ENCODE peak calls at places on chromosome 14, in nine cellular contexts. B is kidney glomerular epithelial cell; Z is neuronal stem cell; C is GM03348; A is GM12878; O is central memory CD8-positive, alpha-beta T cell; U is RCC 7860; J is cerebellar cortex; M is heart left ventricle. L is an unnamed sample.

GRCh38 chr14:99521176-99522024 is 40.2 kb downstream of the CCNK start:
- DNase-seq in B (no peak), Z (no peak), C (no peak), A (no peak), O (no peak), U (no peak), J (no peak), M (peak; percentile 37), L (peak; percentile 84)

GRCh38 chr14:72747652-72748051 is 146.2 kb downstream of the DPF3 start:
- DNase-seq in B (no peak), Z (no peak), C (no peak), A (no peak), O (no peak), U (no peak), J (no peak), M (no peak), L (no peak)

GRCh38 chr14:73239463-73240241 is 2.3 kb downstream of the PAPLN start:
- DNase-seq in B (no peak), Z (no peak), C (peak; percentile 70), A (no peak), O (no peak), U (no peak), J (peak; percentile 7), M (no peak), L (no peak)

GRCh38 chr14:79011091-79011919 is 841.1 kb downstream of the NRXN3 start:
- DNase-seq in B (peak; percentile 36), Z (peak; percentile 57), C (peak; percentile 57), A (no peak), O (no peak), U (peak; percentile 51), J (peak; percentile 71), M (no peak), L (no peak)

GRCh38 chr14:72094844-72095582 is 162.8 kb downstream of the RGS6 start:
- DNase-seq in B (no peak), Z (no peak), C (no peak), A (peak; percentile 48), O (no peak), U (no peak), J (no peak), M (no peak), L (no peak)

GRCh38 chr14:74557691-74558090 is 54.3 kb downstream of the LTBP2 start:
- DNase-seq in B (no peak), Z (no peak), C (no peak), A (no peak), O (no peak), U (no peak), J (no peak), M (peak; percentile 19), L (no peak)

GRCh38 chr14:33432407-33433023 is 493.8 kb downstream of the NPAS3 start:
- DNase-seq in B (peak; percentile 37), Z (no peak), C (peak; percentile 31), A (no peak), O (no peak), U (no peak), J (peak; percentile 7), M (no peak), L (no peak)

GRCh38 chr14:50000215-50001145 is 107.6 kb downstream of the ARF6 start:
- DNase-seq in B (no peak), Z (no peak), C (peak; percentile 85), A (no peak), O (peak; percentile 39), U (peak; percentile 84), J (peak; percentile 26), M (peak; percentile 81), L (no peak)

GRCh38 chr14:30283822-30284446 is 275.0 kb upstream of the G2E3 start:
- DNase-seq in B (peak; percentile 37), Z (no peak), C (peak; percentile 61), A (no peak), O (no peak), U (no peak), J (peak; percentile 21), M (no peak), L (no peak)

GRCh38 chr14:88554458-88555286 is at the start of gene PTPN21:
- DNase-seq in B (peak; percentile 74), Z (peak; percentile 70), C (peak; percentile 97), A (no peak), O (no peak), U (peak; percentile 36), J (peak; percentile 41), M (peak; percentile 89), L (peak; percentile 90)

GRCh38 chr14:105475916-105476845 is 1.6 kb downstream of the CRIP2 start:
- DNase-seq in B (peak; percentile 52), Z (no peak), C (peak; percentile 83), A (no peak), O (no peak), U (peak; percentile 14), J (no peak), M (peak; percentile 86), L (no peak)

GRCh38 chr14:93717222-93717967 is 70.9 kb downstream of the PRIMA1 start:
- DNase-seq in B (no peak), Z (no peak), C (no peak), A (no peak), O (no peak), U (no peak), J (no peak), M (peak; percentile 29), L (no peak)

GRCh38 chr14:45238988-45239387 is 14.0 kb downstream of the MIS18BP1 start:
- DNase-seq in B (no peak), Z (no peak), C (no peak), A (no peak), O (no peak), U (no peak), J (no peak), M (no peak), L (no peak)

GRCh38 chr14:68798621-68799020 is 5.8 kb upstream of the ZFP36L1 start:
- DNase-seq in B (no peak), Z (no peak), C (no peak), A (no peak), O (no peak), U (no peak), J (no peak), M (no peak), L (no peak)

GRCh38 chr14:37246427-37246829 is 48.7 kb downstream of the MIPOL1 start:
- DNase-seq in B (peak; percentile 63), Z (peak; percentile 35), C (peak; percentile 47), A (no peak), O (no peak), U (peak; percentile 16), J (peak; percentile 54), M (no peak), L (no peak)

GRCh38 chr14:73180385-73180805 is 44.1 kb downstream of the PSEN1 start:
- DNase-seq in B (peak; percentile 34), Z (no peak), C (peak; percentile 77), A (no peak), O (no peak), U (no peak), J (no peak), M (no peak), L (no peak)

GRCh38 chr14:72714094-72714493 is 179.8 kb downstream of the DPF3 start:
- DNase-seq in B (no peak), Z (no peak), C (no peak), A (peak; percentile 31), O (peak; percentile 18), U (no peak), J (no peak), M (no peak), L (no peak)

GRCh38 chr14:105890474-105891220 is 364.3 kb downstream of the TMEM121 start:
- DNase-seq in B (no peak), Z (no peak), C (no peak), A (no peak), O (no peak), U (no peak), J (no peak), M (peak; percentile 33), L (peak; percentile 77)

GRCh38 chr14:102932484-102933248 is 10.2 kb downstream of the AMN start:
- DNase-seq in B (no peak), Z (no peak), C (no peak), A (no peak), O (no peak), U (no peak), J (no peak), M (no peak), L (no peak)

GRCh38 chr14:69711471-69712216 is 55.3 kb upstream of the SRSF5 start:
- DNase-seq in B (no peak), Z (no peak), C (no peak), A (no peak), O (no peak), U (no peak), J (peak; percentile 90), M (no peak), L (no peak)

GRCh38 chr14:50347521-50347920 is 35.4 kb downstream of the DMAC2L start:
- DNase-seq in B (peak; percentile 18), Z (no peak), C (peak; percentile 61), A (no peak), O (no peak), U (peak; percentile 44), J (no peak), M (no peak), L (no peak)

GRCh38 chr14:76346391-76347160 is 29.4 kb upstream of the ESRRB start:
- DNase-seq in B (no peak), Z (no peak), C (no peak), A (peak; percentile 2), O (no peak), U (no peak), J (no peak), M (no peak), L (no peak)

GRCh38 chr14:101049942-101050341 is 146.4 kb upstream of the RTL1 start:
- DNase-seq in B (no peak), Z (no peak), C (no peak), A (no peak), O (no peak), U (no peak), J (no peak), M (peak; percentile 46), L (no peak)

GRCh38 chr14:103705524-103706284 is 9.5 kb downstream of the XRCC3 start:
- DNase-seq in B (no peak), Z (no peak), C (no peak), A (no peak), O (no peak), U (no peak), J (no peak), M (peak; percentile 54), L (no peak)

GRCh38 chr14:21913759-21914158 is 240.1 kb upstream of the OR4E1 start:
- DNase-seq in B (peak; percentile 25), Z (peak; percentile 82), C (peak; percentile 13), A (peak; percentile 8), O (peak; percentile 42), U (peak; percentile 45), J (peak; percentile 44), M (no peak), L (no peak)

GRCh38 chr14:91252901-91253794 is 8.6 kb upstream of the GPR68 start:
- DNase-seq in B (no peak), Z (no peak), C (peak; percentile 85), A (no peak), O (no peak), U (no peak), J (peak; percentile 28), M (peak; percentile 82), L (no peak)

GRCh38 chr14:65321370-65321875 is 91.1 kb upstream of the FUT8 start:
- DNase-seq in B (no peak), Z (no peak), C (no peak), A (peak; percentile 82), O (no peak), U (no peak), J (no peak), M (no peak), L (no peak)

GRCh38 chr14:70018713-70019201 is 139.5 kb downstream of the SMOC1 start:
- DNase-seq in B (no peak), Z (no peak), C (peak; percentile 43), A (no peak), O (no peak), U (no peak), J (no peak), M (peak; percentile 62), L (no peak)

GRCh38 chr14:88607829-88608228 is 45.0 kb downstream of the ZC3H14 start:
- DNase-seq in B (no peak), Z (no peak), C (no peak), A (no peak), O (no peak), U (no peak), J (no peak), M (no peak), L (no peak)

L was measured in chondrocyte.